ENCODE peak calls at places on chromosomes 12 and 14, in four cellular contexts. N is left lung, V is thoracic aorta, W is brain microvascular endothelial cell. H is an unnamed sample.

GRCh38 chr12:92064420-92064819 is 81.2 kb downstream of the BTG1 start:
- DNase-seq in V (no peak), N (no peak), W (no peak), H (no peak)

GRCh38 chr12:115212356-115212755 is 528.4 kb upstream of the TBX3 start:
- DNase-seq in V (no peak), N (no peak), W (no peak), H (no peak)

GRCh38 chr14:56172571-56172971 is 54.4 kb downstream of the PELI2 start:
- DNase-seq in V (no peak), N (no peak), W (peak), H (no peak)

GRCh38 chr12:66735275-66735674 is 56.4 kb upstream of the GRIP1 start:
- DNase-seq in W (no peak), N (no peak), V (no peak), H (no peak)

GRCh38 chr14:99538733-99539132 is 57.5 kb downstream of the CCNK start:
- DNase-seq in W (no peak), N (no peak), V (no peak), H (no peak)

GRCh38 chr12:31368666-31369361 is 42.9 kb upstream of the SINHCAF start:
- DNase-seq in N (no peak), V (no peak), W (no peak), H (no peak)

GRCh38 chr14:52073251-52073650 is 4.4 kb upstream of the NID2 start:
- DNase-seq in W (peak), N (no peak), V (no peak), H (no peak)

GRCh38 chr14:99779751-99780150 is 13.5 kb upstream of the EML1 start:
- DNase-seq in W (peak), N (no peak), V (no peak), H (no peak)

GRCh38 chr12:125140918-125141573 is 75.8 kb downstream of the AACS start:
- DNase-seq in V (no peak), W (peak), N (no peak), H (no peak)

GRCh38 chr12:19338405-19338804 is 100.9 kb upstream of the AEBP2 start:
- DNase-seq in W (no peak), V (no peak), N (no peak), H (no peak)

GRCh38 chr12:132761032-132761910 is at the start of gene ANKLE2:
- DNase-seq in N (no peak), V (no peak), W (peak), H (peak)

DNA sequence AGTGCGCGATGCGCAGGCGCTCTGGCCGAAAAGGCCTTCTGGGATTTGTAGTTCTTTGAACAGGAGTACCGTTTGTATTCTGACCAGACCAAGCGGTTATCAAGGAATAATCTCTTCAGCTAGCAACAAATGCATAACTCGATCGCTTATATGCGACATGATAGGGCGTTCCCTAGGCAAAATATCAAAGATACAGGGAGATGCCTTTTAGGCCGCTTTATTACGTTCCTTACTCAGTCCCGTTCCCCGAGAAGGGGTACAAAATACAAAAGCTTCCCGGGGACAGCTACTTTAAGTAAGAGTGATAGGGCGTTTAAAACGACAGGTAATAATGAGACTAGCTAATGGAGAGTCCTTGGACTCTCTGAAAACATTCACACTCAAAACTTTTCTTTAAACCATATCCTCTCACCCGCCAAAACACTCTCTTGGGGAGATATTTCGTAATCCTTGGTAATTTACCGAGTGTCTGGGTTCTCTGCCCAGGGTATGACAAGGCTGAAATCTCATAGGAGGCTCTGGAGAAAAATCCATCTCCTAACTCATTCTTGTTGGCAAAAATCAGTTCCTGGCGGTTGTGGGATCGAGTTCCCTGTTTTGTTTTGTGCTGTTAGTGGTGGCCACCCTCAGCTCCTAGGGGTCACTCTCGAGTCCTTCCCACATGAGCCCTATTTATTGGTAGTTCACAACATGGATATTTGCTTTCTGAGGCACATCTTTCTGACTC is 412 bp upstream of the SNW1 start:
- DNase-seq in N (peak), V (no peak), W (peak), H (no peak)
- TF ChIP-seq CTCF in N (no peak), V (no peak), W (peak), H (no peak)

GRCh38 chr12:51533799-51534198 is 57.2 kb upstream of the SCN8A start:
- DNase-seq in N (no peak), W (no peak), V (no peak), H (no peak)

GRCh38 chr12:51534675-51535074 is 56.4 kb upstream of the SCN8A start:
- DNase-seq in V (no peak), N (no peak), W (no peak), H (no peak)

GRCh38 chr12:51534216-51534615 is 56.8 kb upstream of the SCN8A start:
- DNase-seq in N (no peak), W (no peak), V (no peak), H (no peak)

GRCh38 chr12:51538149-51538548 is 52.9 kb upstream of the SCN8A start:
- DNase-seq in N (no peak), V (no peak), W (no peak), H (no peak)

DNA sequence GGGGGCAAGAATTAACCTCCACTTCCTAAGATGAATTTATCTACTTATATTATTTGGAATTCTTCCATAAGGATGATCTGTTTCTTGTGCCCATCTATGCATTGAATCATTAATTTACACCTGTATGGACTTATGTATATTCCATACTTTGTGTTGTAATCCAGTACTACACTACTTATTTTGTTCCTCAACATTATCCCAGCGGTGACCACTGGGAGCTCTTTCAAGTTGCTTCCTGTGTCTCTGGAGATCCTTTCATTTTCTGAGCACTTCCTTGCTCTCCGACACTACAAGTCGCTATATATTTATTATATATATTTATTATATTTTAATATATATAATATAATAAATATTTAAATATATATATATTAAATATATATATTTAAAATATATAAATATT is 54.9 kb upstream of the SCN8A start:
- DNase-seq in N (no peak), W (no peak), V (no peak), H (no peak)
- TF ChIP-seq CTCF in N (no peak), W (peak), V (no peak), H (no peak)

GRCh38 chr14:79540394-79540793 is 670.9 kb downstream of the DIO2 start:
- DNase-seq in W (no peak), N (no peak), V (no peak), H (no peak)
- TF ChIP-seq CTCF in W (no peak), N (no peak), V (no peak), H (no peak)

GRCh38 chr14:96264850-96265249 is 8.8 kb downstream of the BDKRB1 start:
- DNase-seq in V (no peak), W (peak), N (no peak), H (no peak)
- TF ChIP-seq CTCF in V (no peak), W (peak), N (peak), H (no peak)

DNA sequence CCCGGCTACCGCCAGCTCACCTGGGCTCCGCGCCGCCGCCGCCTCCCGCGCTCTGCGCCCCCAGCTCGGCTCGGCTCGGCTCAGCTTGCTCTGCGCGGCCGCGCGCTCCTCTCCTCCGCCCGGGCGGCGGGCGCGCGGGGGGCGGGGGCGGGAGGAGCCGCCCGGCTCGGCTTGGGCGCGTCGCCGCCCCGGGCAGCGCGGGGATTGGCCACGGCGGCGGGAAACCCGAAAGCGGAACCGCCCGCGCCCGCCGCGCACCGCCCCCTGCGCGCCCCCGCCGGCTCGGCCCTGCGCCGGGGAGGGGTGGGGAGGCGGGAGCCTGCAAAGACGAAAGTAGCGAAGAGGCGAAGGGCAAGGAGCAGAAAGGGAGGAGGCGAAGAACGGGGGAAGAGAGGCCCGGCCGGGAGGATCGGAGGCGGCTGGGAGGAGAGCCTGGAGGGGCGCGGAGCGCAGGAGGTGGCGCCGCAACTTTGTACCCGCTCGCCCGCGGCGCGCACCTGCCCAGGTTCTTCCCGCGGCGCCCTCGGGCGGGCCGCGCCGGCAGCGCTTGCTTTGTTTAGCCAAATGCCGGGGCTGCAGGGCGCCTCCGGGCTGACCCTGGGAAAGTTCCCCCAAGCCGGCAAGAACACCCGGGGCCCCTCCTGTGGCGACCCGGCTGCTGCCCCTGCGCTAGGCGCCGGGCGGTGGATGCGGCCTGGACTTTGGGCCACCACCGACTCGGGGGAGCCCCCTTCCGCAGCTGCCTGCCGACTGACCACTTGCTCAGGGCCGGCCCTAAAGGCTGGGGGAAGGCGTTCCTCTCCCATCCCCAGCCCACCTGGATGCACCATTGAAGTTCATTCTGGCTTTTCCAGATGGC is at the start of gene CAMKK2:
- DNase-seq in N (peak), V (no peak), W (peak), H (peak)
- TF ChIP-seq CTCF in N (no peak), V (no peak), W (no peak), H (no peak)

GRCh38 chr12:104733717-104734175 is 224.3 kb downstream of the SLC41A2 start:
- DNase-seq in V (no peak), N (peak), W (no peak), H (no peak)
- TF ChIP-seq CTCF in V (peak), N (no peak), W (peak), H (no peak)

H was measured in activated B cell treated with CpG ODN at 0.5 μM for 24 hours.